ENCODE peak calls at places on chromosomes 4 and X, in seven cellular contexts. S, U, J, N, V, G and A are unnamed samples. For H3K36me3 and H3K4me1, the result is how much of the 10 kb centered on the place peaks cover.

GRCh38 chrX:129959493-129959832 is 23.0 kb upstream of the BCORL1 start:
- ATAC-seq in G (no peak), S (no peak), J (peak), U (peak), V (no peak), N (no peak), A (no peak)

GRCh38 chr4:172369471-172369959 is 556.3 kb downstream of the GALNTL6 start:
- ATAC-seq in N (no peak), V (no peak), S (no peak), U (no peak), J (no peak), G (peak), A (no peak)

GRCh38 chrX:14729058-14729457 is 143.8 kb downstream of the FANCB start:
- ATAC-seq in S (no peak), J (no peak), G (no peak), U (no peak), N (no peak), V (no peak), A (no peak)

GRCh38 chr4:66489370-66489769 is 819.1 kb upstream of the EPHA5 start:
- ATAC-seq in V (no peak), U (no peak), J (no peak), G (no peak), N (no peak), S (no peak), A (no peak)

GRCh38 chrX:38839269-38839668 is 38.0 kb downstream of the MID1IP1 start:
- ATAC-seq in S (no peak), G (no peak), J (no peak), N (no peak), U (peak), V (no peak), A (no peak)

GRCh38 chrX:63330681-63331080 is 20.5 kb downstream of the SPIN4 start:
- ATAC-seq in J (no peak), N (no peak), V (no peak), G (no peak), S (no peak), U (no peak), A (no peak)

GRCh38 chr4:81040175-81040659 is 9.7 kb downstream of the BMP3 start:
- ATAC-seq in S (peak), U (peak), N (no peak), J (peak), G (no peak), V (no peak), A (no peak)

GRCh38 chr4:98828801-98829200 is 100.1 kb downstream of the EIF4E start:
- ATAC-seq in S (peak), N (no peak), V (no peak), J (no peak), G (no peak), U (peak), A (no peak)

GRCh38 chr4:81796790-81797528 is 325.3 kb upstream of the RASGEF1B start:
- ATAC-seq in S (no peak), N (no peak), G (no peak), V (no peak), J (no peak), U (no peak), A (no peak)

GRCh38 chr4:99868126-99868596 is 26.1 kb downstream of the LAMTOR3 start:
- ATAC-seq in J (peak), N (peak), V (no peak), U (no peak), G (no peak), S (no peak), A (peak)

GRCh38 chr4:100430441-100430840 is 87.4 kb downstream of the EMCN start:
- ATAC-seq in S (no peak), N (no peak), J (no peak), V (no peak), G (no peak), U (no peak), A (no peak)

GRCh38 chr4:73231518-73232487 is 26.8 kb downstream of the ANKRD17 start:
- ATAC-seq in V (no peak), G (no peak), J (no peak), N (no peak), U (peak), S (no peak), A (no peak)

GRCh38 chr4:83771113-83771705 is 235.3 kb downstream of the GPAT3 start:
- ATAC-seq in U (peak), S (peak), N (no peak), G (peak), V (peak), J (peak), A (no peak)

GRCh38 chrX:44422631-44423030 is 79.2 kb upstream of the EFHC2 start:
- ATAC-seq in V (no peak), U (no peak), G (no peak), J (peak), S (no peak), N (no peak), A (no peak)

GRCh38 chr4:168853770-168854169 is 156.3 kb downstream of the CBR4 start:
- ATAC-seq in J (no peak), V (no peak), G (no peak), U (no peak), N (no peak), S (no peak), A (no peak)

GRCh38 chr4:68433582-68433981 is 13.7 kb upstream of the TMPRSS11E start:
- ATAC-seq in U (no peak), V (no peak), J (no peak), S (no peak), N (no peak), G (no peak), A (no peak)

GRCh38 chrX:107982356-107982755 is at the start of gene TEX13B:
- ATAC-seq in V (no peak), G (no peak), U (no peak), J (no peak), S (no peak), N (no peak), A (no peak)

GRCh38 chr4:27040351-27040750 is 179.7 kb downstream of the STIM2 start:
- ATAC-seq in V (no peak), J (no peak), S (no peak), N (no peak), U (no peak), G (no peak), A (no peak)

GRCh38 chrX:154135458-154136229 is 8.4 kb upstream of the OPN1LW start:
- ATAC-seq in U (no peak), S (no peak), J (no peak), G (no peak), V (no peak), N (no peak), A (no peak)

GRCh38 chr4:829291-829690 is 3.4 kb upstream of the CPLX1 start:
- ATAC-seq in N (no peak), V (no peak), J (no peak), S (peak), U (no peak), G (no peak), A (no peak)

GRCh38 chr4:79851625-79852304 is 221.3 kb downstream of the ANTXR2 start:
- ATAC-seq in S (no peak), V (no peak), N (no peak), U (no peak), J (peak), G (no peak), A (peak)

GRCh38 chr4:152499322-152499721 is 36.6 kb downstream of the FBXW7 start:
- ATAC-seq in U (no peak), V (no peak), G (no peak), S (no peak), N (no peak), J (no peak), A (no peak)

GRCh38 chrX:109751698-109752097 is 18.6 kb upstream of the ACSL4 start:
- ATAC-seq in S (no peak), N (no peak), J (no peak), V (no peak), G (no peak), U (no peak), A (no peak)

GRCh38 chrX:11967986-11968385 is 170.3 kb upstream of the FRMPD4 start:
- ATAC-seq in N (no peak), U (no peak), J (no peak), G (no peak), S (no peak), V (no peak), A (no peak)

GRCh38 chr4:16129336-16129735 is 45.5 kb upstream of the PROM1 start:
- ATAC-seq in J (no peak), S (no peak), U (peak), N (no peak), G (peak), V (peak), A (no peak)

GRCh38 chr4:33429971-33430370 is 2709.8 kb downstream of the PCDH7 start:
- ATAC-seq in U (no peak), V (no peak), S (no peak), N (no peak), J (no peak), G (no peak), A (no peak)

GRCh38 chr4:153566751-153567150 is 100.6 kb downstream of the TMEM131L start:
- ATAC-seq in N (peak), G (peak), J (no peak), U (no peak), V (peak), S (no peak), A (no peak)

GRCh38 chr4:106306561-106306960 is 9.4 kb downstream of the TBCK start:
- ATAC-seq in G (no peak), V (no peak), N (no peak), U (no peak), J (no peak), S (no peak), A (no peak)

GRCh38 chr4:143344774-143345173 is 8.1 kb downstream of the GAB1 start:
- ATAC-seq in N (no peak), G (peak), U (no peak), J (peak), V (no peak), S (no peak), A (no peak)
- TF ChIP-seq POLR2A in N (no peak), G (no peak), U (no peak), J (no peak), V (no peak), S (no peak), A (no peak)

DNA sequence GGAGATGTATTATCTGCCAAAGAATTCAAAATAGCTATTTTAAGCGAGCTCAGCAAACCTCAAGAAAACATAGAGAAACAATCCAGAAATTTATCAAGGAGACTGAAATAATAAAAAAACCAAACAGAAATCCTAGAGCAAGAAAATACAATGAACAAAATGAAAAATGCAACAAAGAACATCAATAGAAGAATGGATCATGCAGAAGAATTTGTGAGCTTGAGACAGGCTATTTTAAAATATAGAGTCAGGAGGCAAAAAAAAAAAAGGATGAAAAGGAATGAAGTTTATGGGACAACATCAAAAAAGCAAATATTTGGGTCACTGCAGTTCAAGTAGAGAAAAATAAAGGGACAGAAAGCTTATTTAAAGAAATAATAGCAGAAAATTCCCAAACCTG is 29.1 kb downstream of the CENPE start:
- ATAC-seq in V (no peak), J (no peak), G (no peak), S (no peak), N (no peak), U (no peak), A (no peak)
- H3K36me3 ChIP-seq in V (under half), J (under half), G (under half), S (under half), N (under half), U (under half), A (under half)

GRCh38 chr4:113674251-113674650 is 87.3 kb downstream of the CAMK2D start:
- ATAC-seq in S (no peak), U (no peak), J (no peak), N (no peak), G (no peak), V (no peak), A (no peak)
- H3K4me1 ChIP-seq in S (under half), U (under half), J (under half), N (half or more), G (under half), V (under half), A (under half)

GRCh38 chr4:69759189-69759604 is 1.2 kb downstream of the SULT1B1 start:
- ATAC-seq in V (no peak), S (no peak), J (no peak), N (no peak), U (no peak), G (peak), A (no peak)

GRCh38 chr4:69750346-69750745 is 10.1 kb downstream of the SULT1B1 start:
- ATAC-seq in U (no peak), S (no peak), J (no peak), N (no peak), G (no peak), V (no peak), A (no peak)

GRCh38 chr4:69753666-69754065 is 6.8 kb downstream of the SULT1B1 start:
- ATAC-seq in G (no peak), J (no peak), V (no peak), S (no peak), U (no peak), N (no peak), A (no peak)

GRCh38 chr4:69757464-69757863 is 3.0 kb downstream of the SULT1B1 start:
- ATAC-seq in N (no peak), V (no peak), J (no peak), G (no peak), S (no peak), U (no peak), A (no peak)

GRCh38 chr4:69754926-69755580 is 5.4 kb downstream of the SULT1B1 start:
- ATAC-seq in S (no peak), U (peak), N (no peak), J (no peak), G (peak), V (peak), A (no peak)
- TF ChIP-seq POLR2A in S (no peak), U (no peak), N (no peak), J (no peak), G (peak), V (no peak), A (no peak)

DNA sequence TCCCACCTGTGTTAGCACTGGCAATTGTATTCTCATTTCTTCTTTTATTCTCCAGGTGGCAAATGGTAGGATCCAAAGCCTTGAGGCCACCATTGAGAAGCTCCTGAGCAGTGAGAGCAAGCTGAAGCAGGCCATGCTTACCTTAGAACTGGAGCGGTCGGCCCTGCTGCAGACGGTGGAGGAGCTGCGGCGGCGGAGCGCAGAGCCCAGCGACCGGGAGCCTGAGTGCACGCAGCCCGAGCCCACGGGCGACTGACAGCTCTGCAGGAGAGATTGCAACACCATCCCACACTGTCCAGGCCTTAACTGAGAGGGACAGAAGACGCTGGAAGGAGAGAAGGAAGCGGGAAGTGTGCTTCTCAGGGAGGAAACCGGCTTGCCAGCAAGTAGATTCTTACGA is 176.9 kb downstream of the PTTG2 start:
- ATAC-seq in V (no peak), U (no peak), N (no peak), G (no peak), S (no peak), J (no peak), A (no peak)
- H3K36me3 ChIP-seq in V (under half), U (under half), N (under half), G (under half), S (under half), J (under half), A (under half)

DNA sequence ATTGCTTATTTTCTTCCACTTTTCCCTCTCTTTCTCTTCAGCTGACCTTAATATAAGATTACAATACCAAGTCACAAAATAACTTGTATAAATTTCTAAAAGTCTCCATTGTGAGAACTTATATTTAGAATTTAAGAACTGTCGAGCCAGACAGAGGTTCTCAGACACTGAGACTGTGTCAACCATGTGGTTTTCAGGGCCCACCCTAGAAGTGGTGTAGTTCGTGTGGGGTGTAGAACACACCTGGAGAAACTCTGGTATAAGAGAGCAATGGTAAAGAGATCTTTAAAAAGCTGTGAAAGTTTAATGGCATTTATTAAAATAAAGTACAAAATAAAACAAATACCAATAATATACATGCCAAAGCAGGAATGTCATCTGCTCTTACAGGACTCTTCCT is 19.7 kb downstream of the CPEB2 start:
- ATAC-seq in G (no peak), S (no peak), V (no peak), J (no peak), U (no peak), N (no peak), A (no peak)
- H3K4me1 ChIP-seq in G (under half), S (under half), V (under half), J (under half), U (under half), N (under half), A (under half)